ENCODE peak calls at places on chromosome 21, in eight cellular contexts. G, Y, P, A, I, R, U and C are unnamed samples.
A peak's percentile ranks its signal among the peaks of the same experiment; 100 is the strongest.

GRCh38 chr21:38955495-38955894 is 149.8 kb downstream of the ETS2 start:
- DNase-seq in G (peak; percentile 77), Y (peak; percentile 37), P (no peak), A (no peak), I (no peak), R (peak; percentile 61), U (peak; percentile 87), C (no peak)

GRCh38 chr21:44089001-44089911 is 17.9 kb upstream of the PWP2 start:
- DNase-seq in G (no peak), Y (no peak), P (no peak), A (no peak), I (no peak), R (no peak), U (no peak), C (no peak)

GRCh38 chr21:23585419-23585818 is 2021.9 kb downstream of the MRPL39 start:
- DNase-seq in G (no peak), Y (no peak), P (no peak), A (no peak), I (no peak), R (no peak), U (no peak), C (no peak)

GRCh38 chr21:18760247-18760646 is 356.7 kb upstream of the TMPRSS15 start:
- DNase-seq in G (no peak), Y (peak; percentile 65), P (no peak), A (no peak), I (no peak), R (no peak), U (no peak), C (no peak)

GRCh38 chr21:36960676-36961284 is 5.7 kb downstream of the HLCS start:
- DNase-seq in G (no peak), Y (no peak), P (no peak), A (no peak), I (no peak), R (no peak), U (no peak), C (no peak)

GRCh38 chr21:38997051-38997450 is 186.2 kb downstream of the PSMG1 start:
- DNase-seq in G (no peak), Y (no peak), P (no peak), A (no peak), I (no peak), R (no peak), U (no peak), C (peak; percentile 48)

GRCh38 chr21:29443398-29444010 is 144.8 kb downstream of the BACH1 start:
- DNase-seq in G (no peak), Y (no peak), P (no peak), A (no peak), I (no peak), R (peak; percentile 27), U (no peak), C (no peak)

GRCh38 chr21:38505654-38506523 is 7.6 kb upstream of the ERG start:
- DNase-seq in G (peak; percentile 71), Y (peak; percentile 85), P (no peak), A (peak; percentile 42), I (peak; percentile 58), R (peak; percentile 62), U (peak; percentile 76), C (peak; percentile 55)

GRCh38 chr21:42547001-42547905 is 33.6 kb downstream of the SLC37A1 start:
- DNase-seq in G (no peak), Y (no peak), P (no peak), A (no peak), I (no peak), R (no peak), U (no peak), C (no peak)

GRCh38 chr21:42799516-42799915 is 79.8 kb downstream of the WDR4 start:
- DNase-seq in G (no peak), Y (peak; percentile 71), P (peak; percentile 76), A (no peak), I (no peak), R (no peak), U (peak; percentile 81), C (no peak)

GRCh38 chr21:25960423-25960822 is 210.1 kb downstream of the APP start:
- DNase-seq in G (no peak), Y (no peak), P (no peak), A (no peak), I (peak; percentile 11), R (no peak), U (no peak), C (no peak)

GRCh38 chr21:38531610-38532009 is 33.3 kb upstream of the ERG start:
- DNase-seq in G (no peak), Y (no peak), P (no peak), A (no peak), I (no peak), R (no peak), U (no peak), C (no peak)

GRCh38 chr21:43943512-43944110 is 68.5 kb upstream of the TRAPPC10 start:
- DNase-seq in G (no peak), Y (no peak), P (no peak), A (no peak), I (no peak), R (no peak), U (no peak), C (no peak)

GRCh38 chr21:44400791-44401385 is 47.5 kb downstream of the TRPM2 start:
- DNase-seq in G (no peak), Y (no peak), P (no peak), A (no peak), I (no peak), R (no peak), U (no peak), C (no peak)

GRCh38 chr21:43034826-43035225 is 40.8 kb downstream of the CBS start:
- DNase-seq in G (no peak), Y (no peak), P (no peak), A (no peak), I (no peak), R (no peak), U (no peak), C (no peak)

GRCh38 chr21:37552496-37553399 is 186.2 kb downstream of the DYRK1A start:
- DNase-seq in G (no peak), Y (no peak), P (no peak), A (no peak), I (no peak), R (no peak), U (no peak), C (no peak)

GRCh38 chr21:36839735-36840134 is 126.7 kb downstream of the HLCS start:
- DNase-seq in G (peak; percentile 15), Y (no peak), P (no peak), A (no peak), I (no peak), R (no peak), U (no peak), C (no peak)

GRCh38 chr21:42302292-42302650 is 12.9 kb downstream of the TFF3 start:
- DNase-seq in G (no peak), Y (no peak), P (no peak), A (no peak), I (no peak), R (no peak), U (no peak), C (no peak)

GRCh38 chr21:27246741-27247140 is 279.9 kb upstream of the ADAMTS5 start:
- DNase-seq in G (peak; percentile 77), Y (peak; percentile 3), P (no peak), A (no peak), I (no peak), R (peak; percentile 44), U (no peak), C (no peak)

GRCh38 chr21:41880153-41880552 is 1.0 kb upstream of the PRDM15 start:
- DNase-seq in G (no peak), Y (no peak), P (no peak), A (no peak), I (no peak), R (no peak), U (no peak), C (no peak)

GRCh38 chr21:23401278-23401677 is 2206.0 kb downstream of the MRPL39 start:
- DNase-seq in G (no peak), Y (peak; percentile 61), P (no peak), A (no peak), I (no peak), R (no peak), U (no peak), C (no peak)

GRCh38 chr21:42313501-42313969 is 1.7 kb downstream of the TFF3 start:
- DNase-seq in G (no peak), Y (no peak), P (no peak), A (no peak), I (no peak), R (no peak), U (no peak), C (no peak)

GRCh38 chr21:37225440-37225839 is 41.7 kb downstream of the VPS26C start:
- DNase-seq in G (no peak), Y (no peak), P (no peak), A (no peak), I (no peak), R (no peak), U (no peak), C (peak; percentile 84)

GRCh38 chr21:16563795-16564194 is 834.0 kb downstream of the USP25 start:
- DNase-seq in G (no peak), Y (peak; percentile 44), P (peak; percentile 93), A (no peak), I (peak; percentile 43), R (peak; percentile 68), U (peak; percentile 12), C (no peak)

GRCh38 chr21:23356905-23357304 is 2250.4 kb downstream of the MRPL39 start:
- DNase-seq in G (no peak), Y (no peak), P (no peak), A (no peak), I (no peak), R (no peak), U (no peak), C (no peak)

GRCh38 chr21:45417256-45417950 is 12.4 kb downstream of the COL18A1 start:
- DNase-seq in G (no peak), Y (no peak), P (no peak), A (no peak), I (no peak), R (no peak), U (no peak), C (no peak)
- H3K27ac ChIP-seq in G (no peak overlapping the region), Y (no peak overlapping the region), P (no peak overlapping the region), A (no peak overlapping the region), I (no peak overlapping the region), R (no peak overlapping the region), U (no peak overlapping the region), C (no peak overlapping the region)

GRCh38 chr21:33327326-33327725 is 2.6 kb downstream of the IFNAR1 start:
- DNase-seq in G (no peak), Y (no peak), P (no peak), A (no peak), I (no peak), R (no peak), U (no peak), C (no peak)
- H2AFZ ChIP-seq in G (no peak overlapping the region), Y (no peak overlapping the region), P (no peak overlapping the region), A (no peak overlapping the region), I (no peak overlapping the region), R (no peak overlapping the region), U (no peak overlapping the region), C (no peak overlapping the region)

DNA sequence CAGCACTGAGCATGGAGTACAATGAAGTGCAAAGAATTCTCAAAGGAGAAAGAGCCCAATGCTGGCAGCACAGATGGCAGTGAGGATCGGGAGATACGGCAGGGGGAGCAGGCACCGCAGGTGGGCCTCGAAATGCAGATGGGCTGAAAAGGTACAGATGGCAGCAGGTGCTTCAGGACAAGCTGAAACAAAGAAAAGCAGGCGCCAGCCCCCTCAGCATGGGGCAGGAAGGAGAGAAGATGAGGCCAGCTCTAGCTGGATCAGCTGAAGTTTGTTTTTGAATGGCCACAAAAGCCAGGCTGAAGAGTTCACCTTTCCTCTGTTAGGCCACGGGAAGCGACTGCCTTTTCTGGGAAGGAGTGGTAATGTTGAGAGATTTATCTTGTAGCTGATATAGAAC is 7.7 kb downstream of the CFAP298 start:
- DNase-seq in G (no peak), Y (no peak), P (no peak), A (no peak), I (no peak), R (no peak), U (no peak), C (no peak)
- H3K27ac ChIP-seq in G (no peak overlapping the region), Y (no peak overlapping the region), P (no peak overlapping the region), A (no peak overlapping the region), I (no peak overlapping the region), R (no peak overlapping the region), U (no peak overlapping the region), C (no peak overlapping the region)

GRCh38 chr21:40680311-40680710 is 166.6 kb downstream of the DSCAM start:
- DNase-seq in G (no peak), Y (no peak), P (no peak), A (no peak), I (no peak), R (no peak), U (no peak), C (no peak)
- H2AFZ ChIP-seq in G (no peak overlapping the region), Y (no peak overlapping the region), P (no peak overlapping the region), A (no peak overlapping the region), I (no peak overlapping the region), R (no peak overlapping the region), U (no peak overlapping the region), C (no peak overlapping the region)